ENCODE peak calls at places on chromosomes 12 and 14, in four cellular contexts. One of them, this sample, is unnamed.

GRCh38 chr14:92930737-92931602 is 8.0 kb downstream of the CHGA start:
- DNase-seq in K562: no peak
- DNase-seq in HepG2: no peak
- DNase-seq in IMR-90: no peak
- DNase-seq in this sample: no peak

GRCh38 chr12:12265571-12266388 is 1.1 kb downstream of the LRP6 start:
- DNase-seq in IMR-90: peak; percentile 64
- DNase-seq in HepG2: no peak
- DNase-seq in K562: no peak
- DNase-seq in this sample: no peak

GRCh38 chr14:51787352-51787751 is 73.1 kb upstream of the GNG2 start:
- DNase-seq in HepG2: no peak
- DNase-seq in K562: no peak
- DNase-seq in IMR-90: no peak
- DNase-seq in this sample: no peak

GRCh38 chr12:43957732-43958131 is 121.9 kb downstream of the TMEM117 start:
- DNase-seq in HepG2: peak; percentile 49
- DNase-seq in K562: peak; percentile 12
- DNase-seq in IMR-90: peak; percentile 67
- DNase-seq in this sample: peak; percentile 48

GRCh38 chr14:93970589-93970966 is 5.8 kb downstream of the ASB2 start:
- DNase-seq in IMR-90: no peak
- DNase-seq in HepG2: peak; percentile 52
- DNase-seq in K562: no peak
- DNase-seq in this sample: peak; percentile 37

GRCh38 chr12:118122264-118122663 is 13.7 kb upstream of the PEBP1 start:
- DNase-seq in IMR-90: no peak
- DNase-seq in HepG2: no peak
- DNase-seq in K562: no peak
- DNase-seq in this sample: no peak

GRCh38 chr14:23486116-23486515 is 16.6 kb downstream of the NGDN start:
- DNase-seq in IMR-90: no peak
- DNase-seq in K562: no peak
- DNase-seq in HepG2: no peak
- DNase-seq in this sample: no peak

GRCh38 chr14:68309121-68309520 is 483.7 kb downstream of the ZFP36L1 start:
- DNase-seq in IMR-90: no peak
- DNase-seq in K562: no peak
- DNase-seq in HepG2: no peak
- DNase-seq in this sample: no peak

GRCh38 chr12:76158518-76159321 is 74.2 kb upstream of the NAP1L1 start:
- DNase-seq in HepG2: peak; percentile 53
- DNase-seq in IMR-90: peak; percentile 84
- DNase-seq in K562: peak; percentile 77
- DNase-seq in this sample: peak; percentile 75

GRCh38 chr14:39369029-39369428 is 63.2 kb downstream of the FBXO33 start:
- DNase-seq in HepG2: no peak
- DNase-seq in IMR-90: no peak
- DNase-seq in K562: no peak
- DNase-seq in this sample: no peak

GRCh38 chr14:96104469-96105057 is 65.4 kb downstream of the C14orf132 start:
- DNase-seq in HepG2: peak; percentile 24
- DNase-seq in K562: no peak
- DNase-seq in IMR-90: peak; percentile 100
- DNase-seq in this sample: peak; percentile 95

GRCh38 chr14:75428230-75429104 is 645 bp downstream of the JDP2 start:
- DNase-seq in K562: peak; percentile 72
- DNase-seq in HepG2: no peak
- DNase-seq in IMR-90: no peak
- DNase-seq in this sample: peak; percentile 46

GRCh38 chr14:23379331-23380196 is 2.7 kb downstream of the CMTM5 start:
- DNase-seq in K562: peak; percentile 79
- DNase-seq in HepG2: peak; percentile 66
- DNase-seq in IMR-90: peak; percentile 17
- DNase-seq in this sample: peak; percentile 46

GRCh38 chr12:5507536-5507935 is 75.6 kb downstream of the NTF3 start:
- DNase-seq in IMR-90: peak; percentile 59
- DNase-seq in K562: no peak
- DNase-seq in HepG2: no peak
- DNase-seq in this sample: no peak

GRCh38 chr12:57744194-57744776 is 554 bp upstream of the TSPAN31 start:
- DNase-seq in K562: peak; percentile 88
- DNase-seq in IMR-90: peak; percentile 85
- DNase-seq in HepG2: no peak
- DNase-seq in this sample: peak; percentile 94

GRCh38 chr14:91344107-91344506 is 73.5 kb downstream of the CCDC88C start:
- DNase-seq in IMR-90: no peak
- DNase-seq in K562: no peak
- DNase-seq in HepG2: no peak
- DNase-seq in this sample: no peak

GRCh38 chr14:22489247-22489551 is 99.8 kb downstream of the DAD1 start:
- DNase-seq in IMR-90: no peak
- DNase-seq in HepG2: no peak
- DNase-seq in K562: no peak
- DNase-seq in this sample: no peak

GRCh38 chr14:90553921-90554336 is 157.1 kb downstream of the CALM1 start:
- DNase-seq in IMR-90: no peak
- DNase-seq in HepG2: no peak
- DNase-seq in K562: no peak
- DNase-seq in this sample: no peak

GRCh38 chr14:38238881-38239280 is 17.0 kb downstream of the CLEC14A start:
- DNase-seq in HepG2: no peak
- DNase-seq in K562: no peak
- DNase-seq in IMR-90: no peak
- DNase-seq in this sample: no peak

GRCh38 chr14:59374048-59374447 is 91.1 kb downstream of the GPR135 start:
- DNase-seq in K562: no peak
- DNase-seq in HepG2: peak; percentile 72
- DNase-seq in IMR-90: no peak
- DNase-seq in this sample: no peak

GRCh38 chr14:61502459-61503093 is 181.2 kb downstream of the PRKCH start:
- DNase-seq in K562: no peak
- DNase-seq in HepG2: no peak
- DNase-seq in IMR-90: no peak
- DNase-seq in this sample: no peak

GRCh38 chr14:55127491-55127951 is 1.5 kb upstream of the LGALS3 start:
- DNase-seq in HepG2: no peak
- DNase-seq in IMR-90: peak; percentile 39
- DNase-seq in K562: no peak
- DNase-seq in this sample: peak; percentile 61

GRCh38 chr14:52248057-52248456 is 19.4 kb upstream of the PTGDR start:
- DNase-seq in HepG2: no peak
- DNase-seq in K562: no peak
- DNase-seq in IMR-90: no peak
- DNase-seq in this sample: no peak

GRCh38 chr14:22099942-22100763 is 426.5 kb upstream of the OR4E1 start:
- DNase-seq in K562: peak; percentile 5
- DNase-seq in HepG2: peak; percentile 90
- DNase-seq in IMR-90: peak; percentile 36
- DNase-seq in this sample: peak; percentile 81

GRCh38 chr12:52054838-52055741 is 3.8 kb downstream of the NR4A1 start:
- DNase-seq in K562: no peak
- DNase-seq in HepG2: no peak
- DNase-seq in IMR-90: peak; percentile 44
- DNase-seq in this sample: peak; percentile 65

GRCh38 chr12:116142936-116143882 is 134.3 kb downstream of the MED13L start:
- DNase-seq in IMR-90: peak; percentile 89
- DNase-seq in K562: no peak
- DNase-seq in HepG2: no peak
- DNase-seq in this sample: peak; percentile 33

GRCh38 chr12:47844264-47845020 is 24.7 kb upstream of the HDAC7 start:
- DNase-seq in IMR-90: no peak
- DNase-seq in HepG2: no peak
- DNase-seq in K562: no peak
- DNase-seq in this sample: no peak

GRCh38 chr14:105508601-105509000 is 17.6 kb downstream of the TEDC1 start:
- DNase-seq in IMR-90: no peak
- DNase-seq in HepG2: no peak
- DNase-seq in K562: no peak
- DNase-seq in this sample: no peak

GRCh38 chr12:71216725-71217579 is 59.2 kb upstream of the TSPAN8 start:
- DNase-seq in HepG2: peak; percentile 28
- DNase-seq in IMR-90: peak; percentile 0
- DNase-seq in K562: peak; percentile 27
- DNase-seq in this sample: peak; percentile 5

GRCh38 chr14:103627073-103628025 is 1.7 kb upstream of the KLC1 start:
- DNase-seq in HepG2: no peak
- DNase-seq in IMR-90: no peak
- DNase-seq in K562: no peak
- DNase-seq in this sample: no peak

GRCh38 chr14:103628684-103629502 is at the start of gene KLC1:
- DNase-seq in K562: peak; percentile 84
- DNase-seq in HepG2: no peak
- DNase-seq in IMR-90: peak; percentile 54
- DNase-seq in this sample: peak; percentile 76

GRCh38 chr14:103630364-103631108 is 1.5 kb downstream of the KLC1 start:
- DNase-seq in K562: no peak
- DNase-seq in IMR-90: peak; percentile 31
- DNase-seq in HepG2: no peak
- DNase-seq in this sample: no peak

GRCh38 chr14:103628221-103628683 is 759 bp upstream of the KLC1 start:
- DNase-seq in K562: peak; percentile 51
- DNase-seq in IMR-90: peak; percentile 79
- DNase-seq in HepG2: no peak
- DNase-seq in this sample: peak; percentile 72

DNA sequence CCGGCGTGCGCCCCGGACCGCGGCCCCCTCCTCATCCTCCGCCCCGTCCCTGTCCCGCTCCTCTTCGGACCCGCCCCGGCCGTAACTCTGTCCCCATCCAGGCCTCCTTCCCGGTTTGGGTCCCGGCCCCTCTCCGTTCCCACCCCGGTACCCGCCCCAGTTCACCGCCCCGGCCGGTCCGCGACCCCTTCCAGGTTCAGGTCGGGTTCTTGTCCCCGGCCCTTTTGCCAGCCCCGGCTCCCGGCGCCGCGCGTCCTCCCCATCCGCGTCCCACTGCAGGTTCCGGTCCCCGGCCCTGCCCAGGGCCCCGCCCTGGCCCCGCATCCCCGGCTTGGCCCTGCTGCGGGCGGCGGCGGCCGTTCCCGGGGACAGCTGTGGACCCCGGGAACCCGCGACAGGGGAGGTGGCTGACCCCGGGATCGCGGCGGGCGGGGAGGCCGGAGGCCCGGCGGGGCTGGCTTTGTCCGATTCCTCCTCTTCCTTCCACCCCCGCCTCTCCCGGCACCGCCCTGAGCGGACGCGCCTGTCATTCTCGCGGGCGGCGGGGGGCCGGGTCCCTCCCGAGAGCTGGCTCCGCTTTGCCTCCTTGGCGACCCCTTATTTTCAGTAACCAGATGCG is 601 bp downstream of the KLC1 start:
- DNase-seq in K562: no peak
- DNase-seq in IMR-90: no peak
- DNase-seq in HepG2: no peak
- DNase-seq in this sample: no peak
- TF ChIP-seq MAZ in K562: peak; percentile 32
- TF ChIP-seq MAZ in IMR-90: no peak
- TF ChIP-seq MAZ in HepG2: no peak
- TF ChIP-seq MAZ in this sample: no peak

GRCh38 chr14:30791522-30792351 is 82.6 kb upstream of the COCH start:
- DNase-seq in K562: no peak
- DNase-seq in IMR-90: no peak
- DNase-seq in HepG2: no peak
- DNase-seq in this sample: no peak
- TF ChIP-seq MAZ in K562: no peak
- TF ChIP-seq MAZ in IMR-90: no peak
- TF ChIP-seq MAZ in HepG2: no peak
- TF ChIP-seq MAZ in this sample: no peak

DNA sequence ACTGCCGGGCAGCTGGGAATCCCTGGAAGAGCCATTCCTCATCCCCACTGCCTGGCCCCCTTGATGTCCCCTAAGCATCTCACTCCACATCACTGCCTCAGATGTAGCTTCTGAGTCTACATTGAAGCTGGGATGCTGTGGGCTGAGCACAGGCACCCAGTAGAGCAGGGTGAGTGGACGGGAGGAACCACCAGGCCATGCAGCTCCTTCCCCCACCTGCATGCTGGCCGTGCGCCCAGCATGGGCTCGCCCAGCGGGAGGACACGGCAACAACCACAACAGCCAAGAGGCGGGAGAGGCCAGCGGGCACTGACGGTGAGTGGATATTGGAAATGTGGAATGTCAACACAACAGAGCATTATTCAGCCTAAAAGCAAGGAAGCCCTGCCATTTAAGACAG is 310.9 kb downstream of the ADGRD1 start:
- DNase-seq in HepG2: no peak
- DNase-seq in K562: no peak
- DNase-seq in IMR-90: no peak
- DNase-seq in this sample: peak; percentile 81
- TF ChIP-seq MAZ in HepG2: no peak
- TF ChIP-seq MAZ in K562: no peak
- TF ChIP-seq MAZ in IMR-90: no peak
- TF ChIP-seq MAZ in this sample: no peak

DNA sequence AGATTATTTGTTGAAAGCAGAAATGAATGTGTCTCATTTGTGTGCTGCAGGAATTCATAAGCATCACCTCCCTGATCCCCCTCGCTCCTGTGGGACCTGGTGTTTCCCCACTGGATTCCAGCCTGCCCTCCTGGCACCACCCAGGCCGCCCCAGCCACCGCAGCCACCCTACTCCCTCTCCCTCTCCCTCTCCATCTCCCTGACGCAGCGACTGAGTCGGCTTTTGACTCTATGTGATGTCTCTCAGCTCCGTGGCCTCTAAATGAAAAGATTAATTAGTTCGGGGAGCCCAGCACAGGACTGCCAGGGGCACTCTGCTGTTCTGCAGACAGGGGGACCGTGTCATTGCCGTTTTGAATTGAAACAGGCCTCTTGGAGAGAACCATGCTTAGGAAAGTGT is 157.7 kb upstream of the C14orf180 start:
- DNase-seq in IMR-90: no peak
- DNase-seq in K562: no peak
- DNase-seq in HepG2: no peak
- DNase-seq in this sample: no peak
- TF ChIP-seq MAZ in IMR-90: no peak
- TF ChIP-seq MAZ in K562: no peak
- TF ChIP-seq MAZ in HepG2: no peak
- TF ChIP-seq MAZ in this sample: no peak

GRCh38 chr14:65206078-65206447 is 103.7 kb upstream of the MAX start:
- DNase-seq in K562: no peak
- DNase-seq in IMR-90: no peak
- DNase-seq in HepG2: no peak
- DNase-seq in this sample: no peak

GRCh38 chr14:65208548-65208947 is 106.2 kb upstream of the MAX start:
- DNase-seq in IMR-90: no peak
- DNase-seq in HepG2: no peak
- DNase-seq in K562: no peak
- DNase-seq in this sample: no peak

GRCh38 chr14:65203574-65203973 is 101.3 kb upstream of the MAX start:
- DNase-seq in HepG2: no peak
- DNase-seq in IMR-90: no peak
- DNase-seq in K562: no peak
- DNase-seq in this sample: no peak

GRCh38 chr14:65204056-65204455 is 101.7 kb upstream of the MAX start:
- DNase-seq in K562: no peak
- DNase-seq in IMR-90: no peak
- DNase-seq in HepG2: no peak
- DNase-seq in this sample: no peak

GRCh38 chr14:65206448-65207096 is 104.3 kb upstream of the MAX start:
- DNase-seq in K562: no peak
- DNase-seq in HepG2: no peak
- DNase-seq in IMR-90: peak; percentile 91
- DNase-seq in this sample: no peak
- TF ChIP-seq MAZ in K562: no peak
- TF ChIP-seq MAZ in HepG2: no peak
- TF ChIP-seq MAZ in IMR-90: no peak
- TF ChIP-seq MAZ in this sample: no peak

GRCh38 chr12:122395319-122395718 is 27.1 kb downstream of the CLIP1 start:
- DNase-seq in IMR-90: peak; percentile 95
- DNase-seq in K562: no peak
- DNase-seq in HepG2: no peak
- DNase-seq in this sample: peak; percentile 81
- TF ChIP-seq MAZ in IMR-90: no peak
- TF ChIP-seq MAZ in K562: no peak
- TF ChIP-seq MAZ in HepG2: no peak
- TF ChIP-seq MAZ in this sample: no peak

This sample was measured in A549.